ENCODE peak calls at places on chromosome 16, in four cellular contexts. F is GM12878, T is IMR-90, V is K562. O is an unnamed sample.

GRCh38 chr16:84370723-84371552 is 2.6 kb downstream of the ATP2C2 start:
- DNase-seq in F (no peak), T (no peak), V (no peak), O (no peak)

GRCh38 chr16:38941-39892 is 14.2 kb downstream of the POLR3K start:
- DNase-seq in F (peak), T (no peak), V (no peak), O (no peak)

GRCh38 chr16:49575352-49576172 is 202.0 kb downstream of the C16orf78 start:
- DNase-seq in F (peak), T (no peak), V (no peak), O (no peak)

GRCh38 chr16:82672676-82673075 is 45.9 kb downstream of the CDH13 start:
- DNase-seq in F (no peak), T (peak), V (no peak), O (no peak)

GRCh38 chr16:4733211-4733742 is 794 bp downstream of the ANKS3 start:
- DNase-seq in F (no peak), T (no peak), V (no peak), O (no peak)

GRCh38 chr16:1770328-1771071 is 843 bp downstream of the NME3 start:
- DNase-seq in F (no peak), T (peak), V (peak), O (peak)

GRCh38 chr16:26905336-26905735 is 161.4 kb upstream of the C16orf82 start:
- DNase-seq in F (no peak), T (peak), V (no peak), O (no peak)

GRCh38 chr16:9647981-9648701 is 534.1 kb downstream of the GRIN2A start:
- DNase-seq in F (no peak), T (no peak), V (peak), O (peak)

GRCh38 chr16:2428051-2428786 is 1.0 kb upstream of the CCNF start:
- DNase-seq in F (no peak), T (no peak), V (peak), O (no peak)

GRCh38 chr16:21554795-21555585 is 44.4 kb upstream of the METTL9 start:
- DNase-seq in F (peak), T (peak), V (peak), O (peak)
- H3K4me3 ChIP-seq in F (peak), T (no peak), V (no peak), O (no peak)

GRCh38 chr16:85386467-85387170 is 226.5 kb upstream of the GSE1 start:
- DNase-seq in F (no peak), T (no peak), V (no peak), O (no peak)
- TF ChIP-seq FOS in F (no peak), T (no peak), V (no peak), O (no peak)

DNA sequence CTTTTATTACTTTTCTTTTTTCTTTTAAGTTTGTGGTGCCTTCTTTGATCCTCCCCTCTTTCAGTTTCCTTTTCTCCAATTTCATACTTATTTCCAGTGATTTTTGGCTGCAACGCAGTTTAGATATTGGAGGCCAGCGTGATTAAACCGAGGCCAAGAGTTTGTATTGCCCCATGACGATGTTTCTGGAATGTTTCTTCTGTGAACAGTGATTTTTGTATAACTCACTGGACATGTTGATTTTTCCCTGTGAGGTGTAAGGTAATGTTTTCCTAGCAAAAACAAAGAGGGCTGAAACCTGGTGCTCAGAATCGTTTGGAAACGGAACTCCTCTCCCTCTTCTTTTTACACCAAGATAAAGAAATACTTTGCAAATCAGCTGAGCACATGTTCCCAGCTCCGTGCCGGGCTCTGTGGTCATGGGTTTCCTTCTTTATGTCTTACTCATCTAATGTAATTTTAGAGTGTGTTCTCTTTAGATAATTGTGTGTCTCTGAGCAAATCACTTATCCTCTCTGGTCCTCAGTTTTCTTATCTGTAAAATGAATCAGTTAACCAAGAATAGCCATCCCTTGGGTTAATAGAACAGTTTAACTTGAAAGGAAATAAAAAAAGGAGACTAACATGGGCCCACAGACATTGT is 344.4 kb downstream of the WWOX start:
- DNase-seq in F (no peak), T (no peak), V (peak), O (no peak)
- H3K4me3 ChIP-seq in F (no peak), T (no peak), V (no peak), O (no peak)

GRCh38 chr16:75532791-75533190 is 3.1 kb downstream of the CHST5 start:
- DNase-seq in F (no peak), T (no peak), V (no peak), O (no peak)
- TF ChIP-seq FOS in F (no peak), T (no peak), V (no peak), O (no peak)

GRCh38 chr16:30997887-30998711 is 12.3 kb downstream of the STX1B start:
- DNase-seq in F (no peak), T (peak), V (no peak), O (no peak)
- H3K4me3 ChIP-seq in F (no peak), T (no peak), V (no peak), O (no peak)

GRCh38 chr16:25834101-25834500 is 142.3 kb downstream of the HS3ST4 start:
- DNase-seq in F (no peak), T (no peak), V (no peak), O (no peak)
- TF ChIP-seq FOS in F (no peak), T (no peak), V (no peak), O (no peak)

GRCh38 chr16:69928856-69929400 is 22.2 kb upstream of the CLEC18A start:
- DNase-seq in F (no peak), T (no peak), V (no peak), O (no peak)

GRCh38 chr16:69929480-69929879 is 21.7 kb upstream of the CLEC18A start:
- DNase-seq in F (no peak), T (no peak), V (no peak), O (no peak)

GRCh38 chr16:69931631-69932030 is 19.5 kb upstream of the CLEC18A start:
- DNase-seq in F (no peak), T (no peak), V (no peak), O (no peak)

GRCh38 chr16:69932228-69932627 is 18.9 kb upstream of the CLEC18A start:
- DNase-seq in F (no peak), T (no peak), V (no peak), O (no peak)

GRCh38 chr16:69930117-69930776 is 20.9 kb upstream of the CLEC18A start:
- DNase-seq in F (no peak), T (peak), V (peak), O (peak)
- H3K4me3 ChIP-seq in F (no peak), T (no peak), V (no peak), O (no peak)

GRCh38 chr16:11819798-11820197 is 22.7 kb upstream of the ZC3H7A start:
- DNase-seq in F (no peak), T (no peak), V (peak), O (no peak)

GRCh38 chr16:11828696-11829095 is 22.6 kb downstream of the RSL1D1 start:
- DNase-seq in F (no peak), T (no peak), V (no peak), O (no peak)

GRCh38 chr16:11824362-11824761 is 27.0 kb downstream of the RSL1D1 start:
- DNase-seq in F (no peak), T (no peak), V (no peak), O (no peak)
- TF ChIP-seq FOS in F (no peak), T (no peak), V (no peak), O (no peak)

DNA sequence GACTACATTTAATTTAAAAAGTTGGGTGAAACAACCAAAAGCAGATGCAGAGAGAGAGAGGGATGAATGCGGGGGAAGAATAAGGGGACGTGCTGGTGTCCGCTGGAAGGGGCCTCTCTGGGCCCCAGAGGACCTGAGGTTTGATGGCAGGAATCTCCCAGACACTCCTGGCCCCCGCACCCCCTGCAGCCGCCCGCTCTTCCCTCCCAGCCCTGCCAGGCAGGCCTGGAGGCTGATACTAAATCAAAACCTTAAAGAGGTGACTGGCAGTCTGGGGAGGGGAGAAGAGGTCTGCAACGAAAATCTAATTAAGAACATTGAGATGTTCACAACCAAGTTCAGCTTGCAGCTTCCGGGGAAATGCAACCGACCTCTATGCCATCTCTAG is 2.4 kb downstream of the FOXL1 start:
- DNase-seq in F (no peak), T (no peak), V (no peak), O (no peak)
- H3K4me3 ChIP-seq in F (no peak), T (peak), V (no peak), O (no peak)